ENCODE peak calls at places on chromosomes 11 and 22, in nine cellular contexts. R is activated CD4-positive, alpha-beta T cell treated with anti-CD3 and anti-CD28 coated beads, Interleukin-2, amount 50 U/mL, for 24 hours; N is GF-D8; D is nephron progenitor cell; O is ovary; T is ecto neural progenitor cell; G is RPMI8226; Y is psoas muscle; H is suprapubic skin. U is an unnamed sample.

GRCh38 chr11:132072880-132073213 is 702.4 kb downstream of the NTM start:
- DNase-seq in R (no peak), N (no peak), D (no peak), O (no peak), T (no peak), G (no peak), Y (no peak), H (no peak), U (no peak)

GRCh38 chr11:63491614-63492372 is 826 bp upstream of the PLAAT5 start:
- DNase-seq in R (no peak), N (peak), D (no peak), O (no peak), T (no peak), G (no peak), Y (no peak), H (no peak), U (no peak)

GRCh38 chr11:19365743-19366410 is 125.1 kb upstream of the E2F8 start:
- DNase-seq in R (no peak), N (no peak), D (no peak), O (no peak), T (no peak), G (no peak), Y (no peak), H (no peak), U (no peak)

GRCh38 chr22:45039206-45039605 is 29.4 kb upstream of the PHF21B start:
- DNase-seq in R (no peak), N (no peak), D (no peak), O (no peak), T (no peak), G (no peak), Y (no peak), H (no peak), U (no peak)

GRCh38 chr22:50170453-50171318 is at the start of gene PANX2:
- DNase-seq in R (no peak), N (no peak), D (peak), O (no peak), T (no peak), G (no peak), Y (peak), H (no peak), U (no peak)

GRCh38 chr11:2165571-2165970 is 4.6 kb upstream of the INS start:
- DNase-seq in R (no peak), N (no peak), D (no peak), O (no peak), T (no peak), G (no peak), Y (no peak), H (no peak), U (no peak)

GRCh38 chr11:68609761-68610160 is 74.6 kb upstream of the GAL start:
- DNase-seq in R (no peak), N (no peak), D (no peak), O (no peak), T (no peak), G (no peak), Y (no peak), H (no peak), U (no peak)

GRCh38 chr22:43504666-43505261 is 93.0 kb downstream of the MPPED1 start:
- DNase-seq in R (no peak), N (no peak), D (no peak), O (no peak), T (no peak), G (no peak), Y (no peak), H (no peak), U (no peak)

GRCh38 chr11:118908931-118909618 is 16.7 kb downstream of the BCL9L start:
- DNase-seq in R (no peak), N (no peak), D (peak), O (peak), T (peak), G (no peak), Y (peak), H (no peak), U (peak)

GRCh38 chr11:116990061-116990473 is 108.2 kb downstream of the SIK3 start:
- DNase-seq in R (no peak), N (no peak), D (no peak), O (no peak), T (no peak), G (no peak), Y (no peak), H (no peak), U (peak)

GRCh38 chr11:7563269-7563668 is 49.5 kb downstream of the PPFIBP2 start:
- DNase-seq in R (no peak), N (no peak), D (no peak), O (no peak), T (no peak), G (no peak), Y (no peak), H (no peak), U (no peak)

GRCh38 chr11:65911682-65912568 is 6.9 kb downstream of the C11orf68 start:
- DNase-seq in R (no peak), N (no peak), D (peak), O (peak), T (peak), G (no peak), Y (peak), H (peak), U (peak)

GRCh38 chr22:41939981-41940852 is 6.7 kb downstream of the CENPM start:
- DNase-seq in R (peak), N (no peak), D (no peak), O (no peak), T (no peak), G (no peak), Y (no peak), H (no peak), U (peak)

GRCh38 chr11:73249858-73250773 is 22.0 kb upstream of the P2RY6 start:
- DNase-seq in R (no peak), N (no peak), D (no peak), O (no peak), T (peak), G (peak), Y (peak), H (no peak), U (peak)